ENCODE peak calls at places on chromosomes 13 and 19, in four cellular contexts. One of them, this sample, is unnamed.

GRCh38 chr13:102651892-102652291 is 43.0 kb downstream of the METTL21C start:
- DNase-seq in Peyer's patch: no peak
- DNase-seq in adrenal gland: no peak
- DNase-seq in right lobe of liver: no peak
- DNase-seq in this sample: no peak

GRCh38 chr19:8500158-8500557 is 2.3 kb downstream of the PRAM1 start:
- DNase-seq in Peyer's patch: no peak
- DNase-seq in adrenal gland: no peak
- DNase-seq in right lobe of liver: no peak
- DNase-seq in this sample: no peak

GRCh38 chr13:47117268-47117667 is 220.4 kb upstream of the HTR2A start:
- DNase-seq in adrenal gland: no peak
- DNase-seq in Peyer's patch: no peak
- DNase-seq in right lobe of liver: no peak
- DNase-seq in this sample: no peak

GRCh38 chr19:49104229-49104864 is 9.8 kb upstream of the LIN7B start:
- DNase-seq in Peyer's patch: no peak
- DNase-seq in adrenal gland: no peak
- DNase-seq in right lobe of liver: no peak
- DNase-seq in this sample: no peak

GRCh38 chr13:30982506-30982905 is 50.0 kb downstream of the TEX26 start:
- DNase-seq in Peyer's patch: no peak
- DNase-seq in adrenal gland: no peak
- DNase-seq in right lobe of liver: no peak
- DNase-seq in this sample: no peak

GRCh38 chr13:113475911-113476310 is 14.6 kb downstream of the DCUN1D2 start:
- DNase-seq in adrenal gland: no peak
- DNase-seq in Peyer's patch: no peak
- DNase-seq in right lobe of liver: no peak
- DNase-seq in this sample: no peak

GRCh38 chr13:38685974-38686571 is 804 bp upstream of the FREM2 start:
- DNase-seq in right lobe of liver: peak; percentile 48
- DNase-seq in adrenal gland: no peak
- DNase-seq in Peyer's patch: no peak
- DNase-seq in this sample: no peak

GRCh38 chr19:13078897-13079541 is 23.6 kb downstream of the LYL1 start:
- DNase-seq in Peyer's patch: no peak
- DNase-seq in right lobe of liver: no peak
- DNase-seq in adrenal gland: no peak
- DNase-seq in this sample: peak; percentile 64

GRCh38 chr19:18789883-18790565 is 1.1 kb downstream of the COMP start:
- DNase-seq in right lobe of liver: no peak
- DNase-seq in adrenal gland: peak; percentile 42
- DNase-seq in Peyer's patch: no peak
- DNase-seq in this sample: no peak

GRCh38 chr13:98972627-98973026 is 5.2 kb downstream of the DOCK9 start:
- DNase-seq in right lobe of liver: no peak
- DNase-seq in Peyer's patch: no peak
- DNase-seq in adrenal gland: no peak
- DNase-seq in this sample: no peak

GRCh38 chr19:20351244-20351643 is 184.2 kb downstream of the ZNF486 start:
- DNase-seq in Peyer's patch: no peak
- DNase-seq in right lobe of liver: no peak
- DNase-seq in adrenal gland: no peak
- DNase-seq in this sample: no peak
- H3K27ac ChIP-seq in Peyer's patch: no peak overlapping the region
- H3K27ac ChIP-seq in right lobe of liver: no peak overlapping the region
- H3K27ac ChIP-seq in adrenal gland: no peak overlapping the region
- H3K27ac ChIP-seq in this sample: no peak overlapping the region

DNA sequence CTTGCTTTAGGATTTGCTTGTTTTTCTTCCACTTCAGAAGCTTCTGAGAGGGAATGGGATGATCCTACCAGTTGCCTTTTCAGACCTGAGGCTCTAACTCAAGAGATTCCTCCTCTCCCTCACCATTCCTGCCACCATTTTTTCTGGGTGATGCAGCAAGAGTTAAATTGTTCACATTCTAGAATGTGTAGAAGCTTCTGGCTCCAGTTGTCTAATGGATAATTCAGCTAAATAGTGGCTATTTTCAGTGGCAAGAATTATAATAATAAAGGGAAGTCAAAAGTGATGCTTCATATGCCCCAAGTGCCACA is 20.9 kb downstream of the BBC3 start:
- DNase-seq in adrenal gland: no peak
- DNase-seq in right lobe of liver: no peak
- DNase-seq in Peyer's patch: no peak
- DNase-seq in this sample: no peak
- H3K36me3 ChIP-seq in adrenal gland: peaks cover 18% of the 10 kb centered on the region
- H3K36me3 ChIP-seq in right lobe of liver: peaks cover 18% of the 10 kb centered on the region
- H3K36me3 ChIP-seq in Peyer's patch: peaks cover 36% of the 10 kb centered on the region
- H3K36me3 ChIP-seq in this sample: no peaks in the 10 kb centered on the region

GRCh38 chr19:40600086-40600917 is 867 bp upstream of the LTBP4 start:
- DNase-seq in right lobe of liver: no peak
- DNase-seq in Peyer's patch: no peak
- DNase-seq in adrenal gland: no peak
- DNase-seq in this sample: peak; percentile 68

GRCh38 chr19:40599331-40600085 is 1.7 kb upstream of the LTBP4 start:
- DNase-seq in Peyer's patch: no peak
- DNase-seq in adrenal gland: no peak
- DNase-seq in right lobe of liver: no peak
- DNase-seq in this sample: peak; percentile 60

GRCh38 chr19:40603071-40603718 is 2.0 kb downstream of the LTBP4 start:
- DNase-seq in right lobe of liver: no peak
- DNase-seq in adrenal gland: no peak
- DNase-seq in Peyer's patch: no peak
- DNase-seq in this sample: peak; percentile 46

GRCh38 chr19:40598918-40599307 is 2.3 kb upstream of the LTBP4 start:
- DNase-seq in adrenal gland: no peak
- DNase-seq in Peyer's patch: no peak
- DNase-seq in right lobe of liver: no peak
- DNase-seq in this sample: no peak

DNA sequence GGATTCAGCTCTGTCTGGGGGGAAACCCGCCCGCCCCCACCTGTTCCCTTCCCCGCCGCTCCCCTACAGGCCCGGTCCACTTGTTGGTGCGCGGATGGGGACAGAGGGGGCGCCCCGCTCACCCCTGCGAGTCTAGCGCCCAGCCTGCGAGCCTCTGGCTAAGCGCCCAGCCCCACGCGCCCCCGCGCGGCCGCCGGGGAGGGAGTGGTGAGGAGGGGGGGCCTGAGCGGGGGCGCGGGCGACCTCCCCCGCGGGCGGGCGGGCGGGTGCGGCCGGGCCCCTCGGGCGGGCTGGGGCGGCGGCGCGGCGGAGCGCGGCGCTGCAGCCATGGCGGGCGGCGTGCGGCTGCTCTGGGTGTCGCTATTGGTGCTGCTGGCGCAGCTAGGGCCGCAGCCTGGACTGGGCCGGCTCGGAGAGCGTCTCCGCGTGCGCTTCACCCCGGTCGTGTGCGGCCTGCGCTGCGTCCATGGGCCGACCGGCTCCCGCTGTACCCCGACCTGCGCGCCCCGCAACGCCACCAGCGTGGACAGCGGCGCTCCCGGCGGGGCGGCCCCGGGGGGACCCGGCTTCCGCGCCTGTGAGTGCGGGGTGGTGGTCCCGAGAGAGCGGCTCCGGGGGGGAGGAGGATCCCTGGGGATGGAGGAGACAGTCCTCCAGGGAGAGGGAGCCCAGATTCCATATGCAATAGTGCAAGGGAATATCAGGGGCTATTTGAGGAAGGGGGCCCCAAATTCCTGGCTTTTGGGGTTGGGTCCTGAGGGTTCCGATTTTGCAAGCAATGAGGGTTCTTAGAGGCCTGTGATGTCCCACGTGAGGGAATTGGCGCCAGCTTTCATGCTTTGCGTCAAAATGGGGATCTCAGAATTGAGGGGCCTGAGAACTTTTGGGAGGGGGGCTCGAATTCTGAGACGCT is at the start of gene LTBP4:
- DNase-seq in Peyer's patch: peak; percentile 69
- DNase-seq in right lobe of liver: no peak
- DNase-seq in adrenal gland: peak; percentile 41
- DNase-seq in this sample: peak; percentile 88
- TF ChIP-seq POLR2A in Peyer's patch: no peak
- TF ChIP-seq POLR2A in right lobe of liver: no peak
- TF ChIP-seq POLR2A in adrenal gland: no peak
- TF ChIP-seq POLR2A in this sample: peak; percentile 41

GRCh38 chr19:7227735-7228134 is 66.5 kb downstream of the INSR start:
- DNase-seq in Peyer's patch: no peak
- DNase-seq in adrenal gland: no peak
- DNase-seq in right lobe of liver: no peak
- DNase-seq in this sample: no peak
- H3K27ac ChIP-seq in Peyer's patch: no peak overlapping the region
- H3K27ac ChIP-seq in adrenal gland: no peak overlapping the region
- H3K27ac ChIP-seq in right lobe of liver: no peak overlapping the region
- H3K27ac ChIP-seq in this sample: no peak overlapping the region

GRCh38 chr13:110663491-110663890 is 42.4 kb downstream of the CARS2 start:
- DNase-seq in right lobe of liver: no peak
- DNase-seq in Peyer's patch: no peak
- DNase-seq in adrenal gland: no peak
- DNase-seq in this sample: no peak

GRCh38 chr13:110666255-110666533 is 39.7 kb downstream of the CARS2 start:
- DNase-seq in Peyer's patch: no peak
- DNase-seq in adrenal gland: no peak
- DNase-seq in right lobe of liver: no peak
- DNase-seq in this sample: no peak

GRCh38 chr13:110664074-110664473 is 41.8 kb downstream of the CARS2 start:
- DNase-seq in right lobe of liver: no peak
- DNase-seq in adrenal gland: no peak
- DNase-seq in Peyer's patch: no peak
- DNase-seq in this sample: no peak

GRCh38 chr13:110665491-110666254 is 40.2 kb downstream of the CARS2 start:
- DNase-seq in right lobe of liver: no peak
- DNase-seq in Peyer's patch: no peak
- DNase-seq in adrenal gland: no peak
- DNase-seq in this sample: no peak

DNA sequence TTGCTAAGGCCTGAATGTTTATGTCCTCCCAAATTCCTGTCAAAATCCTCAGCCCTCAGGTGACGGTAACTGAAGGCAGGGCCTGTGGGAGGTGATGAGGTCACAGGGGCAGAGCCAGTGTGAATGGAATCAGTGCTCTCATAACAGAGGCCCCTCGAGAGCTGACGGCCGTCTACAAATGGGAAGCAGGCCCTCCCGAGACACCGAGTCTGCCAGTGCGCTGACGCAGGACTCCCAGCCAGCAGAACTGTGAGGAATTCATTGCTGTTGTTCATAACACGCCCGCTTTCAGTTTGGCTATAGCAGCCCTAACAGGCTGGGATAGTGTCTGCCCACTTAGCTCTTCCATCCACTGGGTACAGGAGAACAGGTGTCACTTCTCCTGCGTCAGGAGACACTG is 41.2 kb downstream of the CARS2 start:
- DNase-seq in Peyer's patch: no peak
- DNase-seq in right lobe of liver: no peak
- DNase-seq in adrenal gland: no peak
- DNase-seq in this sample: no peak
- H3K36me3 ChIP-seq in Peyer's patch: peaks cover 64% of the 10 kb centered on the region
- H3K36me3 ChIP-seq in right lobe of liver: peaks cover 29% of the 10 kb centered on the region
- H3K36me3 ChIP-seq in adrenal gland: peaks cover 46% of the 10 kb centered on the region
- H3K36me3 ChIP-seq in this sample: no peaks in the 10 kb centered on the region

DNA sequence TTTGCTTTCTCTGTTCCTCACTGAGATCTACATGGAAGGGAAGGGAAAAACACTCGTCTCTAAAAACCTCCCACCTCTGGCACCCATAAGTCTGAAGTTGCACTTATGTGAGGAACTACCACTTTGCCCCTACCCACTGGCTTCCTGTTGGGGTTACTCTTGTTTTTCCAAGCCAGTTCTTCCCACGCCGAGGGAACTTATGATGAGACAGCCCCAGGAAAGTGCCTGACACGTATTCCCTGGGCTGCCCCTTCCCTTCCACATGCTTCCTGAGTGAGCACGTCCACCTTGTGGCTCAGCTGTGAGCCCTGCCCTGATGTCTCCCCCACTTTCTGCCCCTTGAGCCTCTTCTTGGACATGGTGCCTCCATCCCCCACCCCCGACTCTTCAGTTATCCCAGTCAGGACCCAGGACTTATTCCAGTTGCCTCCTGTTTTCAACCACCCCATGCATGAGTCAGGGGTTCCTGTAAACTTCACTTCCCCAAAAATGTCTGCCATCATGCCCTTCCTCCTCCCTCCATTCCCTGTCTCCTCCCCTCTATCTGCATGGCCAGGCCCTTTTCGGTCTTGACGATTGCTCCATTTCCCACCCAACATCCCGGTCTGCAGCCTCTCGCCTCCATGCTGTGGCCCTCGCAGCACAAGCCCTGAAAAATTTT is 5.1 kb upstream of the SIGLEC7 start:
- DNase-seq in Peyer's patch: no peak
- DNase-seq in adrenal gland: peak; percentile 47
- DNase-seq in right lobe of liver: peak; percentile 52
- DNase-seq in this sample: no peak
- TF ChIP-seq POLR2A in Peyer's patch: no peak
- TF ChIP-seq POLR2A in adrenal gland: no peak
- TF ChIP-seq POLR2A in right lobe of liver: no peak
- TF ChIP-seq POLR2A in this sample: no peak

GRCh38 chr19:54420383-54421168 is 5.3 kb downstream of the TTYH1 start:
- DNase-seq in Peyer's patch: no peak
- DNase-seq in adrenal gland: no peak
- DNase-seq in right lobe of liver: no peak
- DNase-seq in this sample: peak; percentile 42
- H3K27ac ChIP-seq in Peyer's patch: no peak overlapping the region
- H3K27ac ChIP-seq in adrenal gland: no peak overlapping the region
- H3K27ac ChIP-seq in right lobe of liver: no peak overlapping the region
- H3K27ac ChIP-seq in this sample: no peak overlapping the region

GRCh38 chr13:79353698-79354097 is 52.4 kb downstream of the RBM26 start:
- DNase-seq in adrenal gland: no peak
- DNase-seq in right lobe of liver: no peak
- DNase-seq in Peyer's patch: no peak
- DNase-seq in this sample: no peak

GRCh38 chr13:79359064-79359463 is 47.0 kb downstream of the RBM26 start:
- DNase-seq in adrenal gland: no peak
- DNase-seq in right lobe of liver: no peak
- DNase-seq in Peyer's patch: no peak
- DNase-seq in this sample: no peak

GRCh38 chr13:79352107-79352506 is 53.9 kb downstream of the RBM26 start:
- DNase-seq in Peyer's patch: no peak
- DNase-seq in adrenal gland: no peak
- DNase-seq in right lobe of liver: no peak
- DNase-seq in this sample: no peak

GRCh38 chr13:79349011-79349410 is 57.0 kb downstream of the RBM26 start:
- DNase-seq in Peyer's patch: no peak
- DNase-seq in right lobe of liver: no peak
- DNase-seq in adrenal gland: no peak
- DNase-seq in this sample: no peak

GRCh38 chr13:79354285-79354684 is 51.8 kb downstream of the RBM26 start:
- DNase-seq in right lobe of liver: no peak
- DNase-seq in adrenal gland: no peak
- DNase-seq in Peyer's patch: no peak
- DNase-seq in this sample: no peak
- H3K36me3 ChIP-seq in right lobe of liver: peaks cover 51% of the 10 kb centered on the region
- H3K36me3 ChIP-seq in adrenal gland: peaks cover 44% of the 10 kb centered on the region
- H3K36me3 ChIP-seq in Peyer's patch: peaks cover 67% of the 10 kb centered on the region
- H3K36me3 ChIP-seq in this sample: no peaks in the 10 kb centered on the region

This sample was measured in ovary.